ENCODE peak calls at places on chromosomes 2 and 18, in six cellular contexts. Q is Peyer's patch, E is sigmoid colon, J is thyroid gland, V is IMR-90, K is A549. X is an unnamed sample.

GRCh38 chr2:193141-193552 is 70.7 kb downstream of the SH3YL1 start:
- DNase-seq in Q (no peak), E (no peak), J (no peak), V (peak), K (no peak), X (no peak)

GRCh38 chr18:39599251-39599650 is 2033.7 kb upstream of the CELF4 start:
- DNase-seq in Q (no peak), E (no peak), J (no peak), V (no peak), K (no peak), X (no peak)

GRCh38 chr2:70501215-70501614 is 52.4 kb downstream of the TGFA start:
- DNase-seq in Q (no peak), E (no peak), J (no peak), V (no peak), K (no peak), X (no peak)

GRCh38 chr18:3593381-3593903 is 143.5 kb downstream of the TGIF1 start:
- DNase-seq in Q (no peak), E (no peak), J (no peak), V (peak), K (no peak), X (no peak)

GRCh38 chr2:68465081-68465916 is 1.8 kb downstream of the FBXO48 start:
- DNase-seq in Q (no peak), E (no peak), J (no peak), V (peak), K (no peak), X (no peak)

GRCh38 chr2:189426886-189427285 is 14.4 kb upstream of the WDR75 start:
- DNase-seq in Q (no peak), E (no peak), J (no peak), V (no peak), K (no peak), X (no peak)

GRCh38 chr2:28544915-28545589 is 49.2 kb downstream of the PLB1 start:
- DNase-seq in Q (peak), E (no peak), J (no peak), V (peak), K (no peak), X (no peak)

GRCh38 chr2:232418056-232418455 is 11.4 kb downstream of the ALPG start:
- DNase-seq in Q (no peak), E (peak), J (no peak), V (no peak), K (no peak), X (no peak)

GRCh38 chr2:127627740-127628571 is 18.0 kb upstream of the GPR17 start:
- DNase-seq in Q (no peak), E (peak), J (no peak), V (no peak), K (no peak), X (no peak)

GRCh38 chr2:152348388-152348787 is 13.4 kb downstream of the FMNL2 start:
- DNase-seq in Q (no peak), E (no peak), J (no peak), V (peak), K (peak), X (no peak)

GRCh38 chr2:101696272-101697123 is 1.0 kb upstream of the MAP4K4 start:
- DNase-seq in Q (no peak), E (no peak), J (peak), V (no peak), K (no peak), X (no peak)

GRCh38 chr2:30324245-30324644 is 92.9 kb downstream of the LBH start:
- DNase-seq in Q (no peak), E (no peak), J (no peak), V (no peak), K (no peak), X (no peak)

GRCh38 chr2:12796617-12797016 is 79.9 kb downstream of the TRIB2 start:
- DNase-seq in Q (no peak), E (peak), J (no peak), V (no peak), K (no peak), X (no peak)

GRCh38 chr18:79375441-79375840 is 20.3 kb upstream of the NFATC1 start:
- DNase-seq in Q (no peak), E (no peak), J (no peak), V (no peak), K (no peak), X (no peak)

GRCh38 chr2:80473806-80474205 is 169.3 kb upstream of the LRRTM1 start:
- DNase-seq in Q (no peak), E (no peak), J (no peak), V (no peak), K (no peak), X (no peak)

GRCh38 chr2:163347982-163348842 is 387.6 kb downstream of the FIGN start:
- DNase-seq in Q (peak), E (peak), J (peak), V (peak), K (peak), X (no peak)

GRCh38 chr18:79396431-79397287 is 929 bp downstream of the NFATC1 start:
- DNase-seq in Q (peak), E (peak), J (peak), V (peak), K (no peak), X (no peak)

GRCh38 chr2:403682-404081 is 115.8 kb upstream of the ALKAL2 start:
- DNase-seq in Q (no peak), E (no peak), J (no peak), V (no peak), K (no peak), X (no peak)

GRCh38 chr2:33946198-33946597 is 347.1 kb upstream of the FAM98A start:
- DNase-seq in Q (no peak), E (no peak), J (no peak), V (no peak), K (no peak), X (no peak)

GRCh38 chr2:163367825-163368582 is 367.8 kb downstream of the FIGN start:
- DNase-seq in Q (no peak), E (no peak), J (no peak), V (no peak), K (no peak), X (no peak)

GRCh38 chr2:227147023-227147422 is 17.0 kb downstream of the COL4A4 start:
- DNase-seq in Q (no peak), E (no peak), J (no peak), V (no peak), K (no peak), X (no peak)

GRCh38 chr2:137969418-137969765 is 5.1 kb downstream of the HNMT start:
- DNase-seq in Q (no peak), E (no peak), J (no peak), V (peak), K (no peak), X (no peak)

GRCh38 chr2:158359846-158360245 is 96.7 kb downstream of the CCDC148 start:
- DNase-seq in Q (no peak), E (no peak), J (no peak), V (peak), K (no peak), X (no peak)

GRCh38 chr2:105775809-105776559 is 31.3 kb downstream of the NCK2 start:
- DNase-seq in Q (peak), E (no peak), J (no peak), V (no peak), K (no peak), X (no peak)

GRCh38 chr18:63342206-63342605 is 22.6 kb upstream of the BCL2 start:
- DNase-seq in Q (no peak), E (no peak), J (peak), V (peak), K (peak), X (no peak)

GRCh38 chr2:61460168-61460567 is 10.7 kb downstream of the USP34 start:
- DNase-seq in Q (no peak), E (no peak), J (no peak), V (peak), K (no peak), X (no peak)

GRCh38 chr2:66679422-66679821 is 244.5 kb downstream of the MEIS1 start:
- DNase-seq in Q (no peak), E (no peak), J (no peak), V (no peak), K (no peak), X (no peak)

GRCh38 chr2:151826737-151827157 is 1.5 kb downstream of the ARL5A start:
- DNase-seq in Q (no peak), E (no peak), J (no peak), V (peak), K (no peak), X (no peak)

GRCh38 chr2:188573453-188573852 is 281.8 kb downstream of the GULP1 start:
- DNase-seq in Q (no peak), E (no peak), J (no peak), V (peak), K (no peak), X (no peak)

GRCh38 chr2:201500534-201500933 is 49.0 kb downstream of the STRADB start:
- DNase-seq in Q (no peak), E (no peak), J (no peak), V (peak), K (no peak), X (no peak)

GRCh38 chr2:235702186-235702585 is 208.3 kb downstream of the AGAP1 start:
- DNase-seq in Q (no peak), E (no peak), J (no peak), V (no peak), K (no peak), X (no peak)

GRCh38 chr2:218400167-218400929 is 680 bp downstream of the CTDSP1 start:
- DNase-seq in Q (peak), E (peak), J (peak), V (no peak), K (peak), X (peak)
- TF ChIP-seq POLR2A in Q (peak), E (peak), J (no peak), V (no peak), K (no peak), X (no peak)

GRCh38 chr2:167368371-167368770 is 480.1 kb downstream of the XIRP2 start:
- DNase-seq in Q (no peak), E (no peak), J (no peak), V (no peak), K (no peak), X (no peak)
- TF ChIP-seq POLR2A in Q (no peak), E (no peak), J (no peak), V (no peak), K (no peak), X (no peak)

GRCh38 chr2:73174941-73175662 is 27.3 kb upstream of the NOTO start:
- DNase-seq in Q (no peak), E (no peak), J (no peak), V (no peak), K (no peak), X (no peak)

GRCh38 chr2:73176205-73176880 is 26.0 kb upstream of the NOTO start:
- DNase-seq in Q (no peak), E (peak), J (peak), V (no peak), K (no peak), X (no peak)

GRCh38 chr2:73177645-73178255 is 24.6 kb upstream of the NOTO start:
- DNase-seq in Q (no peak), E (peak), J (no peak), V (no peak), K (peak), X (no peak)

GRCh38 chr2:73175663-73176204 is 26.6 kb upstream of the NOTO start:
- DNase-seq in Q (peak), E (peak), J (peak), V (peak), K (no peak), X (no peak)

GRCh38 chr2:73176881-73177644 is 25.3 kb upstream of the NOTO start:
- DNase-seq in Q (peak), E (peak), J (peak), V (peak), K (peak), X (peak)
- TF ChIP-seq POLR2A in Q (no peak), E (no peak), J (no peak), V (no peak), K (peak), X (no peak)

DNA sequence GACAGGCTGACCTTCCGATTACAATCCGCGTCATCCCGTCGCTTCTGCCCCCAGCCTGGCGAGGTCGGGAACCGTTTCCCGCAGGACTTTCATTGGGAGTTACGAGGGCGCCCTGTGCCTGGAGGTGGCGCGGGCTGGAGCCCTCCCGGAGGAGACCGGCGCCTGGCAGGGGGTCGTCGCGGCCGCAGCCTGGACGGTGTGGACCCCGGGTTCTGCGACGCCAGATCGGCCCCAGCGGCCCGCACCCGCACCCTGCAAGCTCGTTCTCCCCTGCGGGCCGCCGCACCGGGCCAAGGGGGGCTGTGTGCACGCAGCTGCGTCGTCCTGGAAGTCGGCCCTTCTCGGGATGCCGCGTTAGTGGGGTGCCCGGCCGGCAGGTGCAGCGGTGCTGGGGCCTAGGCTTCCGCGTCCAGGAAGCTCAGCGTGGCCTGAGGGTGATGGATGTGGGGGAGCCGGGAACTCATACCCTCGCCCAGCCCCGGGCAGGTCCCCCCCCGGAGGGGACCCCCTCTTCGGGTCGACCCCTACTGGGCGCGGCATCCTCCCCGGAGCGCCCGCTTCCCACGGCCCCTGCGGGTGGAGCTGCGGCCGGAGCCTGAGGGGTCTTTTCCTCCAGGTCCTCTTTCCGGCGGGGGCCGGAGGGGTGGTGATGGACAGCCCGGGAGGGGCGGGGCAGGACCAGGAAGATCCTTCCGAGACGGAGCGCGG is 64.0 kb downstream of the LRRFIP1 start:
- DNase-seq in Q (no peak), E (no peak), J (peak), V (no peak), K (no peak), X (no peak)
- TF ChIP-seq POLR2A in Q (peak), E (peak), J (no peak), V (no peak), K (no peak), X (no peak)

DNA sequence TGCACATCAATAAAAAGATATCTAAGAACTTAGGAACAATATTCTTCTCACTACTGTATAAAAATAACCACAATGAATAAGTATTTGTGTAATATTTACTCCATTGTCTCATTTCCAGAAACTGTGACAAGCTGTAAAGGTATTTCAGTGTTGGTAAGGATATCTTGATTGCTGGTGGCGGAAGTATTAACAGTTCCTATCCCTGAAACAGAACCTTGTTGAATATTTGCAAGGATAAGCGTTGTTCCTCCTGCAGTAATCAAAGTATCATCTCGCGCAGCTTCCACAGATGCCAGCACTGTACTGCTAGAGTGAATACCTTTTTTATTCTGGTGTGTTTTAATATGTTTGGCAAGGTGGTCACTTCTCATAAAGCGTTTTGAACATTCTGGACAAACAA is 55.3 kb downstream of the SP3 start:
- DNase-seq in Q (no peak), E (no peak), J (no peak), V (peak), K (no peak), X (no peak)
- TF ChIP-seq POLR2A in Q (no peak), E (no peak), J (no peak), V (no peak), K (no peak), X (no peak)

DNA sequence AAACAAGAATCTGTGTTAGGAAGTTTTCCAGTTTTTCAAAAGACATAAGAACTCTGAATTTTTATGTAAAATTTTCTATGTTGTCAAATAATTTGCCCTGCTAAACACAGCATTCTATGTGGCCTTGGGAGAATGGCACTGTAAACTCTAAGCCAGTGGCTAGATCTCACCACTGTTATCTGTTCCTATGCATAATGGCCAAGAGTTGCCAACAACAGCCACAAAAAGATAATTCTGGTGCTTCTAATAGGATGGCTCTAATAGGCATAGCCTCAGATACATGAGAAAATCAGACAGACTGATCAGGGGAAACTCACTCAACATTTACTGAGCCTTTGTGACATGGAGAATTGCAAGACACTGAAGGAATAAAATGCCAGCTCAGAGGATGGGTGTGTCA is 63.8 kb downstream of the COBLL1 start:
- DNase-seq in Q (no peak), E (no peak), J (no peak), V (no peak), K (no peak), X (no peak)
- TF ChIP-seq POLR2A in Q (no peak), E (no peak), J (no peak), V (no peak), K (no peak), X (no peak)

GRCh38 chr18:22169011-22169888 is at the start of gene GATA6:
- DNase-seq in Q (peak), E (peak), J (peak), V (peak), K (peak), X (peak)
- TF ChIP-seq POLR2A in Q (peak), E (peak), J (peak), V (peak), K (peak), X (no peak)

X was measured in GM12891.